ENCODE peak calls at places on chromosomes 2 and 18, in ten cellular contexts. Q, V, A, C, B, Y, G, D, E and Z are unnamed samples. For H3K27me3, the result is how much of the 10 kb centered on the place peaks cover.

GRCh38 chr2:1613731-1614354 is 130.5 kb downstream of the PXDN start:
- DNase-seq in C (no peak), Y (no peak), V (peak), Q (peak), E (no peak), A (no peak), D (no peak), B (no peak), G (no peak), Z (no peak)

GRCh38 chr2:49753344-49753930 is 599.1 kb upstream of the FSHR start:
- DNase-seq in G (no peak), Q (no peak), D (no peak), B (no peak), Y (no peak), V (no peak), C (no peak), A (no peak), E (no peak), Z (no peak)

GRCh38 chr2:44462934-44463849 is 101.4 kb downstream of the CAMKMT start:
- DNase-seq in E (no peak), G (no peak), A (no peak), Q (no peak), V (no peak), B (no peak), Y (no peak), C (no peak), D (no peak), Z (no peak)

GRCh38 chr2:232532406-232532805 is 6.4 kb downstream of the CHRND start:
- DNase-seq in B (no peak), V (no peak), C (no peak), Y (no peak), G (no peak), E (no peak), D (no peak), Q (no peak), A (peak), Z (no peak)

GRCh38 chr2:190867182-190867581 is 13.4 kb upstream of the GLS start:
- DNase-seq in A (no peak), V (peak), Y (no peak), G (no peak), B (no peak), C (no peak), D (no peak), Q (peak), E (no peak), Z (no peak)

GRCh38 chr2:27655155-27655951 is 8.1 kb downstream of the SUPT7L start:
- DNase-seq in C (no peak), E (no peak), A (no peak), D (no peak), B (no peak), Q (peak), G (no peak), V (no peak), Y (no peak), Z (no peak)

GRCh38 chr2:25373269-25373981 is 31.7 kb upstream of the DNMT3A start:
- DNase-seq in Q (no peak), C (no peak), D (no peak), V (peak), Y (no peak), E (no peak), A (peak), G (peak), B (peak), Z (no peak)

GRCh38 chr2:40041983-40042382 is 262.9 kb upstream of the THUMPD2 start:
- DNase-seq in V (no peak), E (no peak), Y (no peak), A (no peak), D (no peak), B (no peak), G (no peak), Q (peak), C (no peak), Z (no peak)

GRCh38 chr2:197028230-197028629 is 101.7 kb upstream of the PGAP1 start:
- DNase-seq in V (no peak), D (no peak), B (no peak), Q (peak), C (peak), E (no peak), Y (no peak), G (no peak), A (no peak), Z (no peak)

GRCh38 chr18:50396005-50396404 is 21.2 kb downstream of the SKA1 start:
- DNase-seq in Q (no peak), G (no peak), A (no peak), B (no peak), C (no peak), V (no peak), D (no peak), Y (no peak), E (no peak), Z (no peak)

GRCh38 chr2:113672297-113672696 is 45.2 kb downstream of the RABL2A start:
- DNase-seq in G (no peak), C (no peak), D (no peak), B (no peak), V (no peak), A (no peak), E (no peak), Y (no peak), Q (no peak), Z (no peak)

GRCh38 chr2:236728916-236729670 is 159.5 kb downstream of the ACKR3 start:
- DNase-seq in E (no peak), D (no peak), V (no peak), A (no peak), Y (no peak), B (no peak), G (no peak), Q (no peak), C (no peak), Z (no peak)

GRCh38 chr2:225438263-225438662 is 38.8 kb downstream of the NYAP2 start:
- DNase-seq in G (no peak), D (no peak), B (no peak), Y (no peak), A (no peak), V (no peak), Q (no peak), C (no peak), E (no peak), Z (no peak)

GRCh38 chr18:48059363-48060109 is 129.1 kb upstream of the SMAD2 start:
- DNase-seq in A (peak), B (no peak), E (no peak), G (no peak), V (peak), D (no peak), C (no peak), Y (no peak), Q (no peak), Z (no peak)

GRCh38 chr2:57892920-57893319 is 153.7 kb upstream of the VRK2 start:
- DNase-seq in G (no peak), V (no peak), C (no peak), Q (no peak), B (no peak), Y (no peak), D (no peak), E (no peak), A (no peak), Z (no peak)

GRCh38 chr2:121284424-121285076 is 452 bp downstream of the TFCP2L1 start:
- DNase-seq in D (no peak), B (no peak), G (no peak), Q (no peak), E (no peak), Y (no peak), C (no peak), V (peak), A (no peak), Z (no peak)

GRCh38 chr18:13680612-13681011 is 45.7 kb downstream of the FAM210A start:
- DNase-seq in C (peak), V (peak), D (peak), A (no peak), G (no peak), E (no peak), B (no peak), Y (no peak), Q (no peak), Z (no peak)

GRCh38 chr18:75218064-75218463 is 7.5 kb downstream of the TSHZ1 start:
- DNase-seq in C (no peak), D (no peak), B (no peak), Y (no peak), E (no peak), G (no peak), V (no peak), Q (no peak), A (no peak), Z (no peak)

GRCh38 chr2:30265441-30266015 is 34.2 kb downstream of the LBH start:
- DNase-seq in Y (no peak), G (no peak), C (no peak), V (no peak), Q (peak), E (no peak), B (no peak), A (no peak), D (no peak), Z (no peak)

GRCh38 chr2:88038263-88039105 is 17.1 kb downstream of the KRCC1 start:
- DNase-seq in A (no peak), Q (peak), Y (no peak), E (no peak), B (no peak), V (no peak), G (no peak), C (no peak), D (no peak), Z (no peak)

GRCh38 chr2:147424766-147425165 is 420.1 kb upstream of the ACVR2A start:
- DNase-seq in G (no peak), Y (no peak), D (no peak), V (no peak), B (no peak), E (no peak), Q (no peak), A (no peak), C (no peak), Z (no peak)

GRCh38 chr2:88090446-88091283 is 23.0 kb downstream of the SMYD1 start:
- DNase-seq in A (no peak), V (no peak), G (no peak), B (no peak), D (no peak), Y (no peak), Q (no peak), C (no peak), E (no peak), Z (no peak)

GRCh38 chr2:3728104-3729054 is 25.0 kb downstream of the DCDC2C start:
- DNase-seq in C (peak), G (no peak), D (no peak), B (no peak), Q (peak), V (no peak), E (no peak), A (no peak), Y (peak), Z (no peak)

GRCh38 chr2:24886640-24887324 is 33.3 kb downstream of the ADCY3 start:
- DNase-seq in D (no peak), V (no peak), G (no peak), Q (peak), C (no peak), B (no peak), E (no peak), A (no peak), Y (no peak), Z (no peak)

GRCh38 chr2:218003265-218003950 is 613 bp upstream of the TNS1 start:
- DNase-seq in V (peak), E (peak), A (peak), Y (no peak), G (peak), D (peak), C (no peak), B (no peak), Q (peak), Z (no peak)

GRCh38 chr2:240344904-240345303 is 90.6 kb upstream of the GPC1 start:
- DNase-seq in C (no peak), V (no peak), A (no peak), G (no peak), B (no peak), Q (no peak), E (no peak), Y (no peak), D (no peak), Z (no peak)

GRCh38 chr2:202450785-202451184 is 74.7 kb downstream of the BMPR2 start:
- DNase-seq in E (no peak), B (no peak), V (no peak), C (no peak), D (no peak), A (no peak), Y (no peak), G (no peak), Q (peak), Z (no peak)

GRCh38 chr2:119431976-119432881 is 575 bp downstream of the TMEM37 start:
- DNase-seq in Y (no peak), G (peak), C (no peak), B (no peak), D (no peak), E (peak), Q (peak), A (peak), V (peak), Z (peak)

GRCh38 chr2:189933911-189934399 is 128.6 kb downstream of the MSTN start:
- DNase-seq in Q (peak), V (no peak), Y (no peak), C (no peak), D (no peak), G (no peak), A (no peak), E (no peak), B (no peak), Z (no peak)

GRCh38 chr2:191835539-191836350 is 11.1 kb downstream of the CAVIN2 start:
- DNase-seq in A (no peak), E (no peak), Y (no peak), C (no peak), G (no peak), B (no peak), Q (peak), D (no peak), V (no peak), Z (no peak)

GRCh38 chr2:69186614-69187013 is 173.6 kb downstream of the ANTXR1 start:
- DNase-seq in Q (no peak), V (no peak), Y (no peak), B (no peak), C (no peak), G (no peak), D (no peak), E (no peak), A (no peak), Z (no peak)

GRCh38 chr2:14232212-14232611 is 400.3 kb upstream of the LRATD1 start:
- DNase-seq in G (no peak), D (no peak), C (no peak), E (no peak), A (no peak), Q (no peak), V (no peak), B (no peak), Y (no peak), Z (no peak)

GRCh38 chr2:66512626-66513025 is 77.7 kb downstream of the MEIS1 start:
- DNase-seq in G (no peak), E (no peak), Q (peak), B (no peak), C (no peak), D (no peak), Y (no peak), V (no peak), A (no peak), Z (no peak)

GRCh38 chr18:63016270-63016669 is 300.9 kb downstream of the PHLPP1 start:
- DNase-seq in Q (peak), G (peak), Y (no peak), V (peak), C (peak), D (peak), E (no peak), B (peak), A (no peak), Z (no peak)

GRCh38 chr2:105175231-105175630 is 66.3 kb upstream of the GPR45 start:
- DNase-seq in G (no peak), A (no peak), Q (no peak), C (no peak), V (peak), Y (no peak), D (no peak), E (no peak), B (no peak), Z (no peak)

GRCh38 chr2:309148-309969 is 21.5 kb upstream of the ALKAL2 start:
- DNase-seq in V (peak), D (no peak), C (no peak), A (no peak), Q (no peak), B (no peak), Y (no peak), G (no peak), E (no peak), Z (no peak)

GRCh38 chr2:47354013-47354816 is 48.7 kb upstream of the MSH2 start:
- DNase-seq in Y (no peak), B (no peak), C (no peak), Q (peak), A (no peak), E (no peak), G (peak), D (no peak), V (no peak), Z (peak)

GRCh38 chr2:120066708-120067547 is 54.1 kb downstream of the EPB41L5 start:
- DNase-seq in Y (no peak), A (no peak), E (no peak), C (no peak), V (no peak), D (no peak), B (peak), G (no peak), Q (peak), Z (no peak)

DNA sequence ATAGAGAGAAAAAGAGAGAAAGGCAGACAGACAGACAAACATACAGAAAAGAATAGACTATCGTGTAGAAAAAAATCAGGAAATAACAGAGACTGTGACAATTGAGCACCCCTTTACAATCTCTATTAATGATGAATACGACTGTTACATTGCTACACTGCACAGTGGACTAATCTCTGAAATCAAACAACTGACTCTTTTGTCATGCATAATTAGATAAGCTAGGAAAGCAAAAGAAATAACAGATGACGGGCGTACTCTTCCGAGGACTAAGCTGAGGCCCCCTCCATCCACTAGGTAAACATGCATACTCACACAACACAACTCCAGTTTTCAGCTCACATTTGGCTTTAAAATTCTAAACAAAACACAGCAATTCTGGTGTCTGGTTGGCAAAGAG is 267.0 kb downstream of the NOL4 start:
- DNase-seq in V (no peak), D (no peak), C (no peak), Q (no peak), E (no peak), Y (no peak), A (no peak), G (no peak), B (no peak), Z (no peak)
- H3K27me3 ChIP-seq in V (under half), D (under half), C (under half), Q (under half), E (under half), Y (under half), A (under half), G (under half), B (under half), Z (under half)

GRCh38 chr2:173898178-173898668 is 67.0 kb downstream of the SP3 start:
- DNase-seq in Q (no peak), G (no peak), C (no peak), Y (no peak), E (no peak), A (no peak), D (no peak), B (no peak), V (no peak), Z (no peak)
- TF ChIP-seq POLR2A in Q (no peak), G (no peak), C (no peak), Y (no peak), E (no peak), A (no peak), D (no peak), B (no peak), V (no peak), Z (no peak)

DNA sequence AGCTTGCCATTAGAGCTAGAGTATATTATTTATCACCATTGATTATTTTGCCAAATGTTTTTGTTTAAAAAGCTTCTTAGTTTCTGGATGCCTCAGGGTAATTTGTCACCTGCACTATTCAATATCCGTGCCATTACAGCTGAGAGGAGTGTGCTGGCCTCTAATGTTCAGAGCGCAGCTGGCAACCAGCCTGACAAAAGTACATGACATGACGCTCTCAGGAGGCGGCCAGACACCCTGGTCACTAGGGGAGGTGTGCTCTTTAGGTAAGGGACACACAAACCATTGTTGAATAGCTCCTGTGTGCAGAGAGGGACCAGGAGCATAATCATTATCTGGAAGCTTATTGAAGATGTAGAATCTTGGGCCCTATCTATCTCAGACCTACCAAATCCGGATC is 20.3 kb downstream of the LIMS1 start:
- DNase-seq in B (no peak), G (no peak), D (no peak), Y (no peak), Q (no peak), C (no peak), E (peak), A (no peak), V (no peak), Z (no peak)
- H3K27ac ChIP-seq in B (no peak), G (no peak), D (no peak), Y (peak), Q (no peak), C (no peak), E (peak), A (no peak), V (no peak), Z (no peak)

DNA sequence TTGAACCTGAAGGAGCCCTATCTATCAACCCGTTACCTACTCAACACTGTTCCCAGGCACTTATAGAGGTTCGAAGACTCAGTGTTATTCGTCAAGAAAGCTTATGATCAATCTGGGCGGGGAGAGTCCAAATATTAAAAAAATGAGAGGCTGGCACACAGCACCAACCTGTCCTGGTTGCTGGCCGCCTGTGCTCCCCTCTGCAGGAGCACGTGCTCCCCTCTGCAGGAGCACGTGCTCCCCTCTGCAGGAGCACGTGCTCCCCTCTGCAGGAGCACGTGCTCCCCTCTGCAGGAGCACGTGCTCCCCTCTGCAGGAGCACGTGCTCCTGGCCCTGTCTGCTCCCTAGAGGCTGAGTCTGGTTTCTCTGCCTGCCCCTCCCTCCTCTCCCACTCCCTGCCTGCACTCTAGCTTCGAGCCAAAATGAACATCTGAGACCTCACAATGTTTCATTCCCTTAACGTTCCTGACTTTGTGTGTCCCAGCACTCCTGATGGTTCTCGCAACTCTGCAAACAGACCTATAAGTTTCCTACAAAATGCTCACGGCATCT is 614.0 kb upstream of the ID2 start:
- DNase-seq in A (no peak), D (no peak), V (no peak), C (no peak), E (no peak), G (no peak), Y (no peak), Q (no peak), B (no peak), Z (no peak)
- H3K27me3 ChIP-seq in A (under half), D (under half), V (under half), C (under half), E (under half), G (under half), Y (under half), Q (under half), B (under half), Z (under half)